ENCODE peak calls at places on chromosomes 6 and 20, in ten cellular contexts. G is transverse colon, F is right lobe of liver, P is body of pancreas, A is stomach, C is breast epithelium, R is tibial nerve, X is sigmoid colon, Z is uterus, U is IMR-90. J is an unnamed sample. For H3K27me3, the result is how much of the 10 kb centered on the place peaks cover.

GRCh38 chr6:340991-341827 is 48.9 kb downstream of the DUSP22 start:
- DNase-seq in G (peak), F (no peak), P (peak), A (no peak), C (no peak), R (no peak), X (no peak), Z (no peak), U (no peak), J (peak)

GRCh38 chr6:142187209-142187608 is 40.1 kb downstream of the VTA1 start:
- DNase-seq in G (no peak), F (peak), P (peak), A (no peak), C (no peak), R (no peak), X (no peak), Z (no peak), U (peak), J (peak)

GRCh38 chr20:62922451-62922921 is 3.8 kb downstream of the DIDO1 start:
- DNase-seq in G (no peak), F (no peak), P (no peak), A (no peak), C (no peak), R (no peak), X (no peak), Z (no peak), U (no peak), J (no peak)

GRCh38 chr20:19885981-19886665 is 128.1 kb downstream of the RIN2 start:
- DNase-seq in G (peak), F (peak), P (peak), A (peak), C (peak), R (no peak), X (peak), Z (no peak), U (peak), J (peak)

GRCh38 chr20:58313366-58313765 is 3.9 kb downstream of the RAB22A start:
- DNase-seq in G (no peak), F (no peak), P (no peak), A (no peak), C (no peak), R (no peak), X (no peak), Z (no peak), U (no peak), J (no peak)

GRCh38 chr6:24768361-24768760 is 6.4 kb upstream of the GMNN start:
- DNase-seq in G (no peak), F (no peak), P (no peak), A (no peak), C (no peak), R (no peak), X (no peak), Z (no peak), U (peak), J (no peak)

GRCh38 chr6:105981002-105981887 is 104.9 kb upstream of the PRDM1 start:
- DNase-seq in G (peak), F (no peak), P (no peak), A (no peak), C (no peak), R (no peak), X (peak), Z (no peak), U (no peak), J (no peak)

GRCh38 chr6:135722679-135723078 is 128.8 kb upstream of the PDE7B start:
- DNase-seq in G (no peak), F (no peak), P (peak), A (peak), C (no peak), R (no peak), X (no peak), Z (no peak), U (peak), J (no peak)

GRCh38 chr6:112307707-112308106 is 39.4 kb upstream of the RFPL4B start:
- DNase-seq in G (no peak), F (no peak), P (no peak), A (no peak), C (no peak), R (no peak), X (no peak), Z (no peak), U (peak), J (no peak)

GRCh38 chr6:151067684-151068596 is 171.8 kb upstream of the AKAP12 start:
- DNase-seq in G (peak), F (peak), P (peak), A (peak), C (peak), R (peak), X (peak), Z (peak), U (peak), J (no peak)

GRCh38 chr6:3977875-3978711 is 100.8 kb downstream of the FAM217A start:
- DNase-seq in G (peak), F (no peak), P (peak), A (no peak), C (no peak), R (peak), X (peak), Z (peak), U (peak), J (no peak)

GRCh38 chr20:45497971-45498494 is 17.4 kb downstream of the SPINT3 start:
- DNase-seq in G (no peak), F (no peak), P (no peak), A (no peak), C (no peak), R (no peak), X (no peak), Z (no peak), U (no peak), J (no peak)

GRCh38 chr6:42424906-42425474 is 26.7 kb downstream of the TRERF1 start:
- DNase-seq in G (no peak), F (no peak), P (no peak), A (no peak), C (no peak), R (no peak), X (no peak), Z (no peak), U (no peak), J (no peak)

GRCh38 chr6:150250826-150251225 is 108.0 kb downstream of the PPP1R14C start:
- DNase-seq in G (no peak), F (no peak), P (no peak), A (no peak), C (no peak), R (no peak), X (no peak), Z (no peak), U (peak), J (no peak)

GRCh38 chr6:55175078-55175777 is 913 bp downstream of the HCRTR2 start:
- DNase-seq in G (no peak), F (no peak), P (no peak), A (no peak), C (no peak), R (no peak), X (no peak), Z (no peak), U (no peak), J (no peak)

GRCh38 chr6:16758163-16758975 is 2.9 kb downstream of the ATXN1 start:
- DNase-seq in G (no peak), F (no peak), P (no peak), A (no peak), C (no peak), R (no peak), X (no peak), Z (no peak), U (no peak), J (no peak)

GRCh38 chr6:147508073-147508870 is at the start of gene SAMD5:
- DNase-seq in G (peak), F (peak), P (peak), A (peak), C (no peak), R (no peak), X (peak), Z (peak), U (peak), J (peak)

DNA sequence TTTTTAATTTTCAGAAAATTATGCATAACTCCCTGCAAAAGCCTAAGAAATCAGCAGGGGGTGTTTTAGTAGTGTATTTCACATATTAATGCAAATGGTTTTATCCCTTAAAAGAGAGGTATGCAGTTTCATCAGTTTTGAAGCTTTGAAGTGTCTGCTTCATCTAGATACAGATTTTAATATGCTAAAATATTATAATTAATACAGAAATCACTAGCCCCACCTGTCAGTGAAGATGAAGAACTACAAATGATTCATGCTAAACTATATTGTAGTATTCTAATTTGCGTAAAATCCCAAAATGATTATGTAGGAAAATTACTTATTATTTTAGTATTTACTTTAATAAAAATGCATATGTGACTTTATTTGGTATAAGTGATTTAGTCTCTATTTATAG is 2.9 kb upstream of the TFB1M start:
- DNase-seq in G (no peak), F (no peak), P (no peak), A (no peak), C (no peak), R (no peak), X (no peak), Z (no peak), U (peak), J (no peak)
- TF ChIP-seq CTCF in G (no peak), F (no peak), P (no peak), A (no peak), C (no peak), R (peak), X (no peak), Z (no peak), U (peak), J (no peak)

GRCh38 chr6:28898710-28898965 is 25.1 kb downstream of the TRIM27 start:
- DNase-seq in G (no peak), F (no peak), P (no peak), A (no peak), C (no peak), R (no peak), X (no peak), Z (no peak), U (no peak), J (no peak)

GRCh38 chr6:28900577-28901266 is 23.1 kb downstream of the TRIM27 start:
- DNase-seq in G (no peak), F (no peak), P (no peak), A (no peak), C (no peak), R (no peak), X (no peak), Z (no peak), U (no peak), J (no peak)

GRCh38 chr6:28895131-28895812 is 28.5 kb downstream of the TRIM27 start:
- DNase-seq in G (peak), F (peak), P (peak), A (peak), C (peak), R (peak), X (peak), Z (peak), U (peak), J (peak)

GRCh38 chr6:28893172-28893799 is 30.5 kb downstream of the TRIM27 start:
- DNase-seq in G (no peak), F (no peak), P (no peak), A (no peak), C (no peak), R (no peak), X (peak), Z (no peak), U (no peak), J (no peak)

DNA sequence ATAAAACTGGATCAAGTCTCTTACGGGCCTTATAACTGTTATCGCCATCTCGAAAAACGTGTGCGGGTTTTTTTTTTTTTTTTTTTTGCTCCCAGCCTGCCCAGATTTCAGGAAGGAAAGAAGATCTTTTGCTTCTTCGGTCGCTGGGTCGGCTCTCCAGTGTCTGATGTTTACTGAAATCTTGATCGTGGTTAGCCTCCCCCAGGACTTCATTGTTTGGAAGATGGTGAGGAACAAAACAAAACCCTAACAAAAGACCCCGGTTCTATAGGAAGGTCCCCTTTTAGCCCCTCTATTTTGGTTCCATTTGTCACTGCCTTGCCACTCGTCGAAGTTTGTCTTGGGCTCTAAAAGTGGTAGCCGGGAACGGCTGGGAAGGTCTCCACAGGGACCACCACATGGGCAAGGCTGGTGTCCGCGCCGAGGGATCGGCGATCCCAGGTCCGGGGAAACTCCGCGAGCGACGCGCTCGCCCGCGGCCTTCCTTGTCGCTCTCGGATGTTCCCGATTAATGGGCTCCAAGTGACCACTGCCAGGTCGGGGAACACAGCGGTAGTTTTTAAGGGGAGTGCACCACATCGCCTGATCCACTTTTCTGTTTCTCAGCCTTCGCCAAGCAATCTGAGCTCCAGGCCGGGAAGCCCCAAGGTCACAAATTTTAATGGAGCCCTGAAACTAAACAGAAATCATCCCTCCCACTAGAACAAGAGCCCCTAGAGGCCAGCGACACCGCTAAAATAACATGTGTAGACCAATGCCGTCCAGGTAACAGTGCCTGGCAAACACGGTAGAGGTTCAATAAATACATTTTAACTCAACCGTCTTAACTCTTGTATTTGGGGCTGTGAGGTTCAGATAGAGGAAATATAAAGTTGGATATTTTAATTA is 27.0 kb downstream of the TRIM27 start:
- DNase-seq in G (peak), F (peak), P (peak), A (peak), C (no peak), R (peak), X (peak), Z (peak), U (peak), J (peak)
- TF ChIP-seq POLR2A in G (peak), F (peak), P (no peak), A (no peak), C (no peak), R (no peak), X (no peak), Z (no peak), U (peak), J (no peak)

GRCh38 chr20:50270569-50270968 is 79.9 kb downstream of the CEBPB start:
- DNase-seq in G (no peak), F (no peak), P (peak), A (no peak), C (no peak), R (no peak), X (no peak), Z (no peak), U (no peak), J (peak)

GRCh38 chr20:50269111-50270033 is 78.7 kb downstream of the CEBPB start:
- DNase-seq in G (no peak), F (no peak), P (no peak), A (no peak), C (no peak), R (no peak), X (no peak), Z (no peak), U (no peak), J (no peak)

GRCh38 chr20:50271674-50272412 is 81.2 kb downstream of the CEBPB start:
- DNase-seq in G (no peak), F (no peak), P (peak), A (no peak), C (no peak), R (no peak), X (peak), Z (no peak), U (no peak), J (peak)

GRCh38 chr20:50271201-50271600 is 80.6 kb downstream of the CEBPB start:
- DNase-seq in G (no peak), F (no peak), P (no peak), A (no peak), C (no peak), R (no peak), X (no peak), Z (no peak), U (no peak), J (no peak)

DNA sequence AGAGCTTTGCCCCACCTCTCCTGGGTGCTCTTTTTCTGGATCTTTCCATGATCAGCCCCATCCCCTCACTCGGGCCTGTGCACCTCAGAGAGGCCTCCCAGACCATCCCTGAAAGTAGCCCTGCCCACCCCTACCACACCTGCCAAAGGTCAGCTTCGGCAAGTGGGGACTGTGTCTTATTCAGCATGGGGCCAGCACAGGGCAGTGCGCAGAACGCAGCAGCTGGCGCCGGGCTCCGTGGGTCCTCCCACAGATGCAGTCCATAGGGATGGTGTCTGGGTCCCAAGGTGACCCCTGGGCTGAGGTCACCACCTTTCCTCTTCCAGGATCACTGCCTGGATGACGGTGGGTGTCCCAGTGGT is 79.4 kb downstream of the CEBPB start:
- DNase-seq in G (no peak), F (no peak), P (no peak), A (no peak), C (no peak), R (no peak), X (no peak), Z (no peak), U (no peak), J (peak)
- H3K27me3 ChIP-seq in G (under half), F (under half), P (under half), A (under half), C (under half), R (under half), X (under half), Z (under half), U (under half), J (under half)

GRCh38 chr6:165848099-165848461 is 185.0 kb upstream of the PDE10A start:
- DNase-seq in G (no peak), F (no peak), P (no peak), A (no peak), C (no peak), R (no peak), X (no peak), Z (no peak), U (no peak), J (no peak)
- TF ChIP-seq CTCF in G (no peak), F (no peak), P (no peak), A (no peak), C (no peak), R (no peak), X (no peak), Z (no peak), U (no peak), J (no peak)

DNA sequence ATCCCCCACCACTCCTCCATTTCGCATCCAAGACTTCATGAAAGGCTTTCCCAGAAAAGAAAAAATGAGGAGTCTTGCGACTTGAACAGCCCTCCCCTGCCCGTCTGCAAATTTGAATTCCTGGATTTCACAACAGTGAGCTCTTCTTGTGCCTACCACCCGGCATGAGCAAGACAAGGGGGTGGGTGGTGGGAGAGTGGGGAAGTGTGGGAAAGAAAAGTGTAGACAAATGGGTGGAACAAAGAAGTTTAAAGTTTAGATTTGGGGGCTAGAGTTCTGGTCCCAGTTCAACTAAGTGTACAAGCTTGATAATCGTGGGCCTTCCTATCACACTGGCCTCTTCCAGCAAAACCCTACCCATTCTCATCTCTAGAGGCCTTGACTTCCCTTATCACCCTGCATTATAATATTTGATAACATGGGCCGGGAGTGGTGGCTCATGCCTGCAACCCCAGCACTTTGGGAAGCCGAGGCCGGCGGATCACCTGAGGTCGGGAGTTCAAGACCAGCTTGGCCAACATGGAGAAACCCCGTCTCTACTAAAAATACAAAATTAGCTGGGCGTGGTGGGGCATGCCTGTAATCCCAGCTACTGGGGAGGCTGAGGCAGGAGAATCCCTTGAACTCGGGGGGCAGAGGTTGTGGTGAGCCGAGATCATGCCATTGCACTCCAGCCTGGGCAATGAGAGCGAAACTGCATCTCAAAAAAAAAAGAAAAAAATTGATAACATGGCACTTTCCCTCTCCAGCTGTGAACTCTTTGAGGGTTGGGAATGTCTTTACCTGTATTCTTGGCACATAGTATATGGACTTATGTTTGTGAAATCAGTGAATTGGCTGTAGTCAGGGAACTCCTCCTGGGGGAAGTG is 654 bp upstream of the C6orf47 start:
- DNase-seq in G (no peak), F (no peak), P (no peak), A (no peak), C (no peak), R (no peak), X (no peak), Z (no peak), U (peak), J (no peak)
- TF ChIP-seq POLR2A in G (no peak), F (no peak), P (no peak), A (no peak), C (no peak), R (no peak), X (no peak), Z (no peak), U (no peak), J (no peak)

GRCh38 chr6:75933387-75933975 is 139.0 kb downstream of the IMPG1 start:
- DNase-seq in G (no peak), F (peak), P (no peak), A (no peak), C (no peak), R (peak), X (no peak), Z (no peak), U (no peak), J (no peak)
- H3K27me3 ChIP-seq in G (under half), F (under half), P (under half), A (under half), C (under half), R (under half), X (under half), Z (under half), U (under half), J (under half)

DNA sequence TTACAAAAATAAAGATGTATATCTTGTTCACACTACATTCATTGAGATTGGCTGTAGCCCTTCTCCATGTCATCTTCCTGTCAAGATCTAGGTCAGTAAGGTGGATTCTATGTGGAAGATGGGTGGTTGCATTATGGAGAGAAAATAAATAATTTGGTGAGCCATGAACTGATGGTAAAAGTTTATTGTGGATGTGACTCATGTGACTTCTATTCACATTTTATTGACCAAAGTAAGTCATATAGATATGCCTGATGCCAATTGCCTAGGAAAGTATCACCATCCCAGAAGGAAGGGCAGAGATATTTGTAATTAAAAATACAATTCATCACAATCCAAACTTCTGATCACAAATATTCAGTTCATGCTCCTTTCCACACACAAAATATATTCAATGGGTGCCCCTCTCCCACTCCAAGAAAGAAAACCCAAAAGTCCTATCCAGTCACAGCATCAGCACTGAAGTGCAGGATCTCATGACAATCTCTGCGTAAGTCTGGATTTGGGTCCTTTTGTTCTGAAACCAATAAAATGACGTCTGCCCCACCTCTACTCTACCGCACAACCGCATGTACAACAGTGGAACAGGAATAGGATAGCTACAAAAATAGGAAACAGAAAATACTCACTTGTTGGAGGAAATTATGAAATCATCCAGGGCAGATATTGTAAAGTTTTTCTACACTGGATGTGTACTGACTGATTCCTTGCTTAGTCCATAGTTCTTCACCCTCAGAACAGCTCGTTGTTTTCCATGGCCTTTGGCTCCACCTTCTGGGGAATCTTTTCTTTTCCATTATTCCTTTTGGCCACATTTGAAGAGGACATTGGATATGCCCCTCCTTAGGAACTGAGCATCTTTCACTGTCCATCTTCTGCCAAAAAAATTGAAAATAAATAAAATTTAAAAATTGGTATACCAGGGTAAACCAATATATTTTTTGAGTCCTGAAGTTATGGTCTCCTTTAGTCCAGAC is 16.1 kb upstream of the SLC17A3 start:
- DNase-seq in G (peak), F (peak), P (peak), A (no peak), C (no peak), R (peak), X (no peak), Z (no peak), U (peak), J (no peak)
- TF ChIP-seq CTCF in G (peak), F (peak), P (peak), A (no peak), C (peak), R (peak), X (peak), Z (peak), U (peak), J (peak)